ENCODE peak calls at places on chromosomes 3 and 15, in four cellular contexts. M is GM12878, Q is astrocyte of the spinal cord, R is AG10803. Y is an unnamed sample.

GRCh38 chr3:143363276-143363675 is 243.7 kb downstream of the CHST2 start:
- DNase-seq in M (no peak), Q (peak; percentile 73), R (peak; percentile 13), Y (no peak)

GRCh38 chr3:46897031-46897430 is 19.5 kb downstream of the PTH1R start:
- DNase-seq in M (no peak), Q (no peak), R (no peak), Y (no peak)

GRCh38 chr3:120854908-120855526 is 53.0 kb upstream of the STXBP5L start:
- DNase-seq in M (no peak), Q (no peak), R (no peak), Y (no peak)

GRCh38 chr3:184619348-184619747 is 57.8 kb downstream of the EPHB3 start:
- DNase-seq in M (no peak), Q (no peak), R (peak; percentile 15), Y (no peak)

GRCh38 chr3:11379238-11379823 is 107.1 kb downstream of the ATG7 start:
- DNase-seq in M (peak; percentile 13), Q (peak; percentile 84), R (peak; percentile 54), Y (no peak)

GRCh38 chr15:37801529-37801928 is 132.9 kb upstream of the TMCO5A start:
- DNase-seq in M (no peak), Q (no peak), R (no peak), Y (no peak)

GRCh38 chr3:114861666-114862065 is 285.4 kb downstream of the ZBTB20 start:
- DNase-seq in M (no peak), Q (no peak), R (peak; percentile 10), Y (no peak)

GRCh38 chr3:13015286-13016082 is 57.7 kb downstream of the IQSEC1 start:
- DNase-seq in M (no peak), Q (no peak), R (no peak), Y (peak; percentile 63)

GRCh38 chr3:97937205-97937604 is 35.0 kb downstream of the RIOX2 start:
- DNase-seq in M (no peak), Q (no peak), R (no peak), Y (no peak)

GRCh38 chr3:12107071-12107713 is 51.5 kb downstream of the TIMP4 start:
- DNase-seq in M (no peak), Q (no peak), R (no peak), Y (no peak)

GRCh38 chr15:31326729-31327673 is at the start of gene KLF13:
- DNase-seq in M (no peak), Q (peak; percentile 55), R (peak; percentile 63), Y (no peak)

GRCh38 chr3:11954312-11954934 is 49.8 kb upstream of the SYN2 start:
- DNase-seq in M (no peak), Q (no peak), R (no peak), Y (no peak)

GRCh38 chr15:43285609-43286037 is 18.9 kb upstream of the TGM5 start:
- DNase-seq in M (peak; percentile 42), Q (peak; percentile 57), R (peak; percentile 58), Y (no peak)

GRCh38 chr3:127044996-127045395 is 62.1 kb downstream of the PLXNA1 start:
- DNase-seq in M (no peak), Q (no peak), R (no peak), Y (no peak)

DNA sequence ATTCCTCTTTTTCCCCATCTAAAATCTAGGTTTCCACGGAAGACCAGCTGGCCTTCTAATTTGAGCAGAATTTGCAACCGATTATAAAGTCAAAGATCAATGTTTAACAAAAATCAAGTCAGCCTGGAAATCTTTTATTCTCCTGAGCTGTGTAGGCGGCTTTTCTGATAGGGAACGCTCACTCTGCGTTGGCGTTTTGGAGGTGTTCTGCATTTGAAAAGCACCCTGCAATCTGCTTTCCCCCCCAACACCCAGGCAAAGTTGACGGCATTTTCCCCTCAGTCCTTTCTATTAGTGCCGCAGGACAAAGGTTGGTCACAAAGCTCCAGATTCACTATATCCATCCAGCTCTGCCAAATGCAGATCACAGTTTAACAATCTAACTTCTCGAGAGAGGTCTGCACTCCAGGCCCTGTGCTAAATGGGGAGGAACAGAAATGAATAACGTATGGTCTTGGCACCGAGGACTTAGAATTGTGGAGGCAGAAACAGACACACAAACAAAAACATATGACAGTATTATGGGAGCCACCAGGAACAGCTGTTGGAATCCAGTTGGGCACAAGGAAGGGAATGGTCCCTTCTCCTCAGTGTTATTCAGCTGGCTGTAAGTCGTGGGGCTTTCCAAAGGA is 50.4 kb upstream of the LARS2 start:
- DNase-seq in M (no peak), Q (no peak), R (peak; percentile 44), Y (no peak)
- TF ChIP-seq CTCF in M (no peak), Q (no peak), R (no peak), Y (no peak)

GRCh38 chr15:25946241-25946786 is 83.2 kb upstream of the ATP10A start:
- DNase-seq in M (no peak), Q (no peak), R (no peak), Y (no peak)
- TF ChIP-seq CTCF in M (no peak), Q (no peak), R (no peak), Y (no peak)

GRCh38 chr15:70854669-70854976 is 666 bp upstream of the LARP6 start:
- DNase-seq in M (no peak), Q (no peak), R (peak; percentile 57), Y (no peak)
- TF ChIP-seq CTCF in M (no peak), Q (peak; percentile 17), R (peak; percentile 40), Y (no peak)

GRCh38 chr15:28274635-28275034 is 47.3 kb downstream of the HERC2 start:
- DNase-seq in M (no peak), Q (no peak), R (no peak), Y (no peak)

GRCh38 chr15:28274211-28274610 is 47.8 kb downstream of the HERC2 start:
- DNase-seq in M (no peak), Q (no peak), R (no peak), Y (no peak)

GRCh38 chr15:28271697-28272250 is 50.2 kb downstream of the HERC2 start:
- DNase-seq in M (no peak), Q (no peak), R (no peak), Y (no peak)

GRCh38 chr15:28272587-28272986 is 49.4 kb downstream of the HERC2 start:
- DNase-seq in M (no peak), Q (no peak), R (no peak), Y (no peak)

DNA sequence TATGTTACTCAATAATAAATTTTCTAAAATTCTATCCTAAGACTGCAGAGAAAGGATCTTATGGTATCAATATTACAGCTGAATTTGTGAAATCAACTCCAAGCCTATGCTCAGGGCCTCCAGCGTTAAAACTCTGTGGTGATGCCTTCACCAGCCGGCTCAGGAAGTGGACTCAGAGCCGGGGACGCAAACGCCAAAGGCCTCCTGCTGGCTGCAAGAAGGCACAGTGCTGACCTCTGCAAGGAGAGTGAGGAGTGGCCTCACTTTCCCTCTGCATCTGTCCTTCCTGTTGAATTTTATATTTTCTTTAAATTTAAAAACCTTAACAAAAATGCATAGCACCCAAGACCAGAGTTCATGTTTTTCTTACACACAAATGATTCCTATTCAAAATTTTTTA is 48.5 kb downstream of the HERC2 start:
- DNase-seq in M (no peak), Q (peak; percentile 46), R (no peak), Y (no peak)
- TF ChIP-seq CTCF in M (no peak), Q (peak; percentile 51), R (no peak), Y (no peak)

DNA sequence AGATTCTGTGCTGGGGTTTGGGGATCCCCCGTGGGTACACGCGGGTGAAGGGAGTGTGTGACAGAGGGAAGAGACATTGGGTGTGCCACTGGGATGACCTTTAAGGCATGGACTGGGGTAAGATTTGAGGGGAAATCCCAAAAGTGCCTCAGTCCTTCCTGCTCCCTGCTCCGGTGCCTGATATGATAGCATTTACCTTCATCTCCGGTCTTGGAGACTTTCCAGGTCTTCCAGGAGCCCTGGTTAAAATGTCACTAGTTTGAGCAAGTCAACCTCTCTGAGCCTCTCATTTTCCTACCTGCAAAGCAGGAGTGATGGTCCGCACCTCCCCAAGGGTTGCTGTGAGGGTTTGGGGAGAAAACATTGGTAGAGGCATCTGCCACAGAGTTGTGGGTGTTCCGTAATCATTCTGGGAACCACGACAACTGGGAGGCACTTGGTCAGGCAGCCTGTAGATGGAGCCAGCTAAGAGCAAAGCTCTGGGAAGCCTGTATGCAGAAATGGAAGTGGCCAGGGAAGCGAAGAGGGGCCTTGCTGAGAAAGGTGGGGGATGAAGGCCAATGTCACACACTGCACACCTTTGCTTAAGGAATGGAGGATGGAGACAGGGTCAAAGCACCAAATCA is 33.9 kb upstream of the KIF23 start:
- DNase-seq in M (no peak), Q (no peak), R (peak; percentile 22), Y (no peak)
- TF ChIP-seq CTCF in M (no peak), Q (peak; percentile 39), R (peak; percentile 34), Y (no peak)

GRCh38 chr15:33296050-33296449 is 14.7 kb upstream of the RYR3 start:
- DNase-seq in M (no peak), Q (no peak), R (no peak), Y (no peak)
- TF ChIP-seq CTCF in M (no peak), Q (no peak), R (no peak), Y (no peak)

GRCh38 chr3:188421151-188421821 is 267.3 kb downstream of the LPP start:
- DNase-seq in M (no peak), Q (peak; percentile 91), R (peak; percentile 95), Y (no peak)

GRCh38 chr3:188416041-188416440 is 262.1 kb downstream of the LPP start:
- DNase-seq in M (no peak), Q (no peak), R (peak; percentile 14), Y (no peak)

GRCh38 chr3:188415196-188415595 is 261.2 kb downstream of the LPP start:
- DNase-seq in M (no peak), Q (peak; percentile 36), R (peak; percentile 25), Y (no peak)

GRCh38 chr3:188421836-188422540 is 268.0 kb downstream of the LPP start:
- DNase-seq in M (peak; percentile 78), Q (no peak), R (peak; percentile 35), Y (no peak)

GRCh38 chr3:188417329-188417728 is 263.4 kb downstream of the LPP start:
- DNase-seq in M (no peak), Q (no peak), R (no peak), Y (no peak)
- TF ChIP-seq CTCF in M (no peak), Q (no peak), R (no peak), Y (no peak)

GRCh38 chr3:193446975-193447602 is 68.5 kb upstream of the ATP13A5 start:
- DNase-seq in M (no peak), Q (no peak), R (no peak), Y (no peak)

GRCh38 chr3:193451881-193452280 is 73.3 kb upstream of the ATP13A5 start:
- DNase-seq in M (no peak), Q (no peak), R (no peak), Y (no peak)

DNA sequence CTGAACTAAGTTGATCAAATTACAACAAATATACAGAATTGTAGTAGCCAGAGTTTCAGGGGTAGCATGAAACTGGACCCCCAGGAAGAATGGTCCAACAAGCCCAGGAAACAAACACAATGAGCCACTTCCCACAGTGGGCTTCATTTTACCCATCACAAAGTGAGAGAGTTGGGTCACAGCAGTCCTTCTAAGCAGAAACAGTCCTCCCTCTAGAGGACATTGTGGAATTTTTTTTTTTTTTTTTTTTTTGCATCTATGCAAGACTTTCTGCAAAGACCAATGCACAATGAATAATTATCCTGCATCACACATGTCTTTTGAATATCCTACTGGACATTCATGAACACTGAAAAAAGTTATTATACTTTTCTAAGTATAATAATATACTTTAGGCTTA is 73.8 kb upstream of the ATP13A5 start:
- DNase-seq in M (no peak), Q (no peak), R (no peak), Y (no peak)
- TF ChIP-seq CTCF in M (peak; percentile 9), Q (peak; percentile 25), R (peak; percentile 26), Y (no peak)